ENCODE peak calls at places on chromosome X, in five cellular contexts. R is amniotic stem cell; I is mammary epithelial cell; S is pulmonary artery endothelial cell; N is naive thymus-derived CD8-positive, alpha-beta T cell. D is an unnamed sample.

GRCh38 chrX:136619889-136620505 is 28.0 kb upstream of the CD40LG start:
- DNase-seq in R (no peak), I (no peak), S (no peak), N (no peak), D (no peak)

GRCh38 chrX:19879742-19880378 is 7.5 kb downstream of the SH3KBP1 start:
- DNase-seq in R (no peak), I (no peak), S (no peak), N (no peak), D (no peak)

GRCh38 chrX:23548164-23548563 is 119.1 kb upstream of the PRDX4 start:
- DNase-seq in R (no peak), I (no peak), S (no peak), N (no peak), D (no peak)

GRCh38 chrX:74291964-74292891 is 11.8 kb upstream of the ZCCHC13 start:
- DNase-seq in R (peak), I (peak), S (peak), N (peak), D (peak)

GRCh38 chrX:21865436-21865835 is 9.6 kb downstream of the YY2 start:
- DNase-seq in R (no peak), I (no peak), S (no peak), N (no peak), D (no peak)

GRCh38 chrX:13468096-13468495 is 101.3 kb upstream of the EGFL6 start:
- DNase-seq in R (no peak), I (no peak), S (no peak), N (no peak), D (no peak)

GRCh38 chrX:150227321-150227860 is 135.7 kb upstream of the MAMLD1 start:
- DNase-seq in R (no peak), I (no peak), S (no peak), N (no peak), D (no peak)

GRCh38 chrX:12076046-12076445 is 62.2 kb upstream of the FRMPD4 start:
- DNase-seq in R (no peak), I (peak), S (no peak), N (no peak), D (no peak)

GRCh38 chrX:39645059-39645895 is 452.5 kb downstream of the BCOR start:
- DNase-seq in R (no peak), I (peak), S (peak), N (no peak), D (no peak)

GRCh38 chrX:17007134-17007768 is 60.8 kb downstream of the REPS2 start:
- DNase-seq in R (no peak), I (peak), S (no peak), N (no peak), D (no peak)

GRCh38 chrX:129933700-129934099 is 27.7 kb downstream of the UTP14A start:
- DNase-seq in R (no peak), I (no peak), S (no peak), N (no peak), D (no peak)

GRCh38 chrX:16771483-16772398 is 14.5 kb upstream of the TXLNG start:
- DNase-seq in R (peak), I (peak), S (no peak), N (no peak), D (no peak)

GRCh38 chrX:4670606-4671005 is 957.2 kb upstream of the PRKX start:
- DNase-seq in R (no peak), I (no peak), S (no peak), N (no peak), D (no peak)

GRCh38 chrX:40173662-40174593 is 76.2 kb upstream of the BCOR start:
- DNase-seq in R (no peak), I (no peak), S (no peak), N (no peak), D (no peak)

GRCh38 chrX:27399146-27399456 is 64.0 kb downstream of the PPP4R3C start:
- DNase-seq in R (no peak), I (no peak), S (no peak), N (no peak), D (no peak)

GRCh38 chrX:107677501-107677901 is 49.2 kb downstream of the PRPS1 start:
- DNase-seq in R (no peak), I (peak), S (no peak), N (no peak), D (no peak)

GRCh38 chrX:10041383-10041782 is 74.2 kb downstream of the CLDN34 start:
- DNase-seq in R (no peak), I (no peak), S (no peak), N (no peak), D (no peak)

GRCh38 chrX:150270622-150271021 is 92.5 kb upstream of the MAMLD1 start:
- DNase-seq in R (no peak), I (no peak), S (no peak), N (no peak), D (no peak)

GRCh38 chrX:39327255-39327654 is 526.0 kb downstream of the MID1IP1 start:
- DNase-seq in R (no peak), I (no peak), S (no peak), N (no peak), D (no peak)

D was measured in SIG-M5.